ENCODE peak calls at places on chromosomes 4 and X, in nine cellular contexts. V is endothelial cell, D is AG20443, K is left ventricle myocardium inferior, M is H4, X is Calu3, T is hippocampal formation, Z is uterus, P is islet precursor cell. Q is an unnamed sample.
A peak's percentile ranks its signal among the peaks of the same experiment; 100 is the strongest.

GRCh38 chr4:169059294-169060201 is 49.5 kb upstream of the CBR4 start:
- DNase-seq in T (no peak), D (peak; percentile 50), P (no peak), X (no peak), Z (peak; percentile 29), M (no peak), V (no peak), K (peak; percentile 35), Q (no peak)

GRCh38 chr4:8745036-8745827 is 126.4 kb downstream of the HMX1 start:
- DNase-seq in P (peak; percentile 43), V (no peak), T (no peak), D (no peak), M (no peak), K (no peak), X (no peak), Z (peak; percentile 3), Q (no peak)

GRCh38 chr4:79049840-79050520 is 110.7 kb upstream of the PAQR3 start:
- DNase-seq in M (no peak), X (peak; percentile 15), Z (no peak), P (no peak), V (no peak), K (no peak), D (peak; percentile 56), T (no peak), Q (no peak)

GRCh38 chr4:1043658-1044468 is 32.4 kb downstream of the FGFRL1 start:
- DNase-seq in Z (peak; percentile 97), V (no peak), M (peak; percentile 99), K (peak; percentile 82), D (peak; percentile 93), X (peak; percentile 92), T (peak; percentile 20), P (peak; percentile 100), Q (peak; percentile 99)

GRCh38 chrX:74343970-74344622 is 40.1 kb downstream of the ZCCHC13 start:
- DNase-seq in Z (peak; percentile 31), P (peak; percentile 88), M (peak; percentile 92), T (peak; percentile 25), X (peak; percentile 65), K (no peak), D (peak; percentile 71), V (peak; percentile 58), Q (peak; percentile 92)

GRCh38 chr4:10240691-10241090 is 124.1 kb upstream of the WDR1 start:
- DNase-seq in P (no peak), V (no peak), Z (no peak), T (no peak), K (no peak), X (no peak), M (no peak), D (no peak), Q (no peak)

GRCh38 chrX:149652232-149652981 is 20.8 kb upstream of the TMEM185A start:
- DNase-seq in T (no peak), X (no peak), V (no peak), K (no peak), D (no peak), Z (no peak), P (no peak), M (no peak), Q (no peak)

GRCh38 chr4:136823020-136823419 is 709.3 kb downstream of the PCDH18 start:
- DNase-seq in X (no peak), T (no peak), D (no peak), V (no peak), Z (no peak), P (no peak), M (no peak), K (no peak), Q (no peak)

GRCh38 chr4:156775803-156776202 is 195.8 kb downstream of the PDGFC start:
- DNase-seq in D (no peak), M (no peak), Z (no peak), K (no peak), X (no peak), P (no peak), V (no peak), T (peak; percentile 24), Q (no peak)

GRCh38 chrX:15236146-15236545 is 33.7 kb downstream of the ASB9 start:
- DNase-seq in Z (no peak), M (no peak), K (no peak), V (no peak), X (no peak), T (no peak), D (no peak), P (no peak), Q (no peak)

GRCh38 chr4:89298160-89298559 is 9.4 kb downstream of the GPRIN3 start:
- DNase-seq in M (no peak), K (no peak), X (peak; percentile 20), T (no peak), V (no peak), P (no peak), Z (no peak), D (no peak), Q (no peak)

GRCh38 chr4:181650033-181650825 is 593.0 kb upstream of the TENM3 start:
- DNase-seq in V (no peak), M (no peak), D (no peak), T (no peak), K (no peak), P (no peak), X (no peak), Z (no peak), Q (no peak)

GRCh38 chrX:132622130-132622529 is 133.3 kb upstream of the MBNL3 start:
- DNase-seq in M (peak; percentile 16), D (peak; percentile 37), T (no peak), Z (no peak), V (no peak), P (peak; percentile 75), X (peak; percentile 1), K (no peak), Q (no peak)

GRCh38 chr4:55635282-55635681 is 816 bp downstream of the NMU start:
- DNase-seq in V (no peak), K (no peak), Z (no peak), P (no peak), D (no peak), T (no peak), X (no peak), M (no peak), Q (no peak)

GRCh38 chr4:181595711-181596110 is 647.5 kb upstream of the TENM3 start:
- DNase-seq in Z (no peak), X (no peak), T (no peak), D (no peak), P (no peak), V (no peak), K (no peak), M (no peak), Q (no peak)

GRCh38 chrX:31589503-31589902 is 517.7 kb upstream of the FTHL17 start:
- DNase-seq in M (no peak), K (no peak), D (no peak), V (no peak), Z (no peak), P (no peak), X (no peak), T (no peak), Q (no peak)

GRCh38 chr4:147793973-147794690 is 62.2 kb downstream of the ARHGAP10 start:
- DNase-seq in P (no peak), D (no peak), Z (no peak), X (no peak), T (no peak), V (no peak), K (no peak), M (no peak), Q (no peak)

GRCh38 chrX:1418901-1419544 is 27.1 kb upstream of the SLC25A6 start:
- DNase-seq in X (no peak), V (no peak), P (peak; percentile 52), T (no peak), K (no peak), M (no peak), D (peak; percentile 17), Z (no peak), Q (no peak)

GRCh38 chrX:16870861-16871584 is 861 bp upstream of the RBBP7 start:
- DNase-seq in M (no peak), V (peak; percentile 9), K (peak; percentile 31), T (no peak), X (peak; percentile 20), Z (peak; percentile 35), P (peak; percentile 81), D (no peak), Q (no peak)

GRCh38 chrX:3545901-3546300 is 167.5 kb downstream of the PRKX start:
- DNase-seq in Z (no peak), V (no peak), D (no peak), T (no peak), P (no peak), K (no peak), M (no peak), X (no peak), Q (no peak)

GRCh38 chrX:30906726-30907125 is 17.7 kb upstream of the TAB3 start:
- DNase-seq in V (no peak), D (peak; percentile 47), Z (no peak), K (no peak), P (peak; percentile 56), T (no peak), X (no peak), M (no peak), Q (no peak)

GRCh38 chr4:37243061-37243460 is 1.5 kb upstream of the NWD2 start:
- DNase-seq in T (peak; percentile 8), P (peak; percentile 60), X (peak; percentile 2), V (peak; percentile 12), M (no peak), K (no peak), Z (no peak), D (no peak), Q (no peak)

GRCh38 chrX:3550160-3550765 is 163.2 kb downstream of the PRKX start:
- DNase-seq in M (peak; percentile 37), K (no peak), D (peak; percentile 6), T (no peak), P (peak; percentile 25), V (no peak), Z (no peak), X (peak; percentile 64), Q (no peak)

GRCh38 chr4:112604590-112604989 is 32.1 kb downstream of the ZGRF1 start:
- DNase-seq in T (peak; percentile 68), X (peak; percentile 42), V (peak; percentile 63), M (peak; percentile 16), D (peak; percentile 79), Z (peak; percentile 24), K (no peak), P (peak; percentile 57), Q (peak; percentile 44)

GRCh38 chr4:138103597-138104461 is 138.3 kb downstream of the SLC7A11 start:
- DNase-seq in Z (no peak), T (no peak), P (no peak), K (no peak), X (no peak), M (no peak), V (no peak), D (no peak), Q (no peak)

GRCh38 chrX:38654302-38654701 is 93.0 kb downstream of the TSPAN7 start:
- DNase-seq in D (peak; percentile 14), M (peak; percentile 29), V (peak; percentile 7), K (no peak), Z (no peak), X (peak; percentile 4), T (no peak), P (no peak), Q (peak; percentile 2)

GRCh38 chrX:10098235-10098819 is 58.4 kb upstream of the CLCN4 start:
- DNase-seq in K (no peak), D (peak; percentile 34), X (no peak), P (no peak), V (no peak), T (no peak), Z (no peak), M (no peak), Q (no peak)

GRCh38 chrX:75547137-75547536 is 24.3 kb upstream of the ZDHHC15 start:
- DNase-seq in K (no peak), X (no peak), D (no peak), P (no peak), Z (no peak), M (no peak), T (no peak), V (no peak), Q (no peak)

GRCh38 chr4:19982556-19982955 is 269.1 kb upstream of the SLIT2 start:
- DNase-seq in K (no peak), M (no peak), Z (no peak), X (no peak), P (no peak), D (peak; percentile 30), V (no peak), T (no peak), Q (peak; percentile 37)

GRCh38 chr4:188722911-188723310 is 583.7 kb downstream of the TRIML1 start:
- DNase-seq in K (no peak), M (peak; percentile 15), Z (no peak), P (no peak), T (no peak), D (no peak), X (no peak), V (no peak), Q (no peak)

GRCh38 chrX:117898206-117898605 is 218.4 kb downstream of the KLHL13 start:
- DNase-seq in X (no peak), D (no peak), Z (no peak), T (no peak), P (no peak), V (no peak), M (no peak), K (no peak), Q (no peak)